ENCODE peak calls at places on chromosome 6, in nine cellular contexts. G is WERI-Rb-1; M is heart right ventricle; C is AG04450; B is lower lobe of right lung; A is CD8-positive, alpha-beta T cell; T is epithelial cell of esophagus; X is A549; H is dorsolateral prefrontal cortex. S is an unnamed sample.

GRCh38 chr6:148565931-148566663 is 180.7 kb upstream of the UST start:
- DNase-seq in G (no peak), M (no peak), C (peak), B (peak), A (no peak), T (peak), X (no peak), H (no peak), S (no peak)

GRCh38 chr6:56416247-56416646 is 168.9 kb upstream of the COL21A1 start:
- DNase-seq in G (no peak), M (no peak), C (no peak), B (no peak), A (no peak), T (no peak), X (no peak), H (no peak), S (no peak)

GRCh38 chr6:157099912-157100593 is 223.3 kb downstream of the TMEM242 start:
- DNase-seq in G (no peak), M (no peak), C (no peak), B (no peak), A (peak), T (no peak), X (no peak), H (no peak), S (no peak)

GRCh38 chr6:147382945-147383554 is 125.4 kb upstream of the SAMD5 start:
- DNase-seq in G (no peak), M (no peak), C (no peak), B (no peak), A (no peak), T (peak), X (peak), H (no peak), S (no peak)

GRCh38 chr6:9332241-9332640 is 896.9 kb upstream of the SLC35B3 start:
- DNase-seq in G (no peak), M (no peak), C (no peak), B (no peak), A (no peak), T (no peak), X (no peak), H (no peak), S (no peak)

GRCh38 chr6:127343753-127344659 is 597 bp upstream of the ECHDC1 start:
- DNase-seq in G (no peak), M (no peak), C (peak), B (no peak), A (no peak), T (peak), X (no peak), H (no peak), S (no peak)

GRCh38 chr6:8579372-8579771 is 144.0 kb upstream of the SLC35B3 start:
- DNase-seq in G (no peak), M (no peak), C (no peak), B (no peak), A (no peak), T (peak), X (no peak), H (no peak), S (no peak)

GRCh38 chr6:119129148-119129967 is 50.9 kb upstream of the FAM184A start:
- DNase-seq in G (no peak), M (no peak), C (peak), B (no peak), A (peak), T (peak), X (peak), H (no peak), S (no peak)

GRCh38 chr6:170020041-170020583 is 268.7 kb downstream of the ERMARD start:
- DNase-seq in G (no peak), M (no peak), C (no peak), B (no peak), A (no peak), T (no peak), X (no peak), H (no peak), S (no peak)

GRCh38 chr6:130503146-130503545 is 137.3 kb downstream of the TMEM200A start:
- DNase-seq in G (no peak), M (no peak), C (no peak), B (no peak), A (no peak), T (peak), X (no peak), H (no peak), S (no peak)

GRCh38 chr6:113856011-113856551 is 1.1 kb upstream of the MARCKS start:
- DNase-seq in G (peak), M (peak), C (no peak), B (no peak), A (no peak), T (peak), X (peak), H (peak), S (peak)

GRCh38 chr6:168518867-168519266 is 77.9 kb downstream of the SMOC2 start:
- DNase-seq in G (no peak), M (no peak), C (no peak), B (no peak), A (no peak), T (no peak), X (no peak), H (no peak), S (no peak)

GRCh38 chr6:47094351-47094925 is 52.3 kb upstream of the ADGRF1 start:
- DNase-seq in G (no peak), M (no peak), C (no peak), B (no peak), A (no peak), T (peak), X (no peak), H (no peak), S (no peak)

GRCh38 chr6:93584280-93584679 is 164.9 kb upstream of the EPHA7 start:
- DNase-seq in G (no peak), M (no peak), C (no peak), B (no peak), A (no peak), T (no peak), X (no peak), H (no peak), S (no peak)

GRCh38 chr6:138007014-138007472 is 100.2 kb downstream of the PERP start:
- DNase-seq in G (peak), M (no peak), C (no peak), B (no peak), A (peak), T (peak), X (peak), H (no peak), S (peak)

GRCh38 chr6:117050301-117050700 is 173.3 kb downstream of the RFX6 start:
- DNase-seq in G (no peak), M (no peak), C (no peak), B (no peak), A (no peak), T (no peak), X (no peak), H (no peak), S (no peak)

GRCh38 chr6:2505624-2506023 is 245.1 kb downstream of the MYLK4 start:
- DNase-seq in G (peak), M (no peak), C (no peak), B (no peak), A (no peak), T (no peak), X (no peak), H (no peak), S (peak)
- TF ChIP-seq CTCF in G (peak), M (no peak), C (peak), B (no peak), A (no peak), T (peak), X (no peak), H (no peak), S (peak)

GRCh38 chr6:44804546-44804945 is 417.0 kb downstream of the CDC5L start:
- DNase-seq in G (no peak), M (no peak), C (no peak), B (no peak), A (no peak), T (no peak), X (no peak), H (no peak), S (no peak)

GRCh38 chr6:44795326-44795725 is 407.8 kb downstream of the CDC5L start:
- DNase-seq in G (no peak), M (no peak), C (no peak), B (no peak), A (no peak), T (no peak), X (no peak), H (no peak), S (no peak)

GRCh38 chr6:44801188-44801587 is 413.7 kb downstream of the CDC5L start:
- DNase-seq in G (peak), M (no peak), C (no peak), B (no peak), A (no peak), T (no peak), X (no peak), H (no peak), S (no peak)

GRCh38 chr6:44804016-44804415 is 416.5 kb downstream of the CDC5L start:
- DNase-seq in G (no peak), M (no peak), C (no peak), B (no peak), A (no peak), T (no peak), X (no peak), H (no peak), S (no peak)

DNA sequence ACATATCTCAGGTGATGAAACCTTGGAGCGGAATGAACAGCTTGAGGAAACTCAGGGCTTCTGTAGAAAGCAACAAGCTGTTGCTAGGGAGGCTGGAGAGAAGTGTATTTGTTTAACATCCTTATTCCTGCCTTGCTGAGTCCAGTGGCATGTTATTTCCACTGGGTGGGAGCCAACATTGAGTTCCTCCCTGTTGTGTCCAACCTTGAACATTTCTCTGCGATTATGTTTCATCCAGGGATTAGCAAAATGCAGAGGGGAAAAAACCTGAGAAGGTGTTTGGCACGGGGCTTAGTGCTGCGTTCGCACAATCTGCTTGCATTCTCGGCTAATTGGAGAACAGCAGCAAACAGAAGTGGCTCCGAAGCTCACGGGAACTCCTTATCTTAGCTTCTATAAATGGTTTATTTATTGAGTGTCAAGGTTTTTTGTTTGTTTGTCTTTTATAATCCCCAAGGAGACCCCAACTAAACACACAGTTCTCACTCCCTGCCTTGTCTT is 412.7 kb downstream of the CDC5L start:
- DNase-seq in G (peak), M (no peak), C (no peak), B (no peak), A (no peak), T (peak), X (peak), H (no peak), S (no peak)
- TF ChIP-seq CTCF in G (peak), M (no peak), C (no peak), B (no peak), A (no peak), T (no peak), X (no peak), H (no peak), S (no peak)

DNA sequence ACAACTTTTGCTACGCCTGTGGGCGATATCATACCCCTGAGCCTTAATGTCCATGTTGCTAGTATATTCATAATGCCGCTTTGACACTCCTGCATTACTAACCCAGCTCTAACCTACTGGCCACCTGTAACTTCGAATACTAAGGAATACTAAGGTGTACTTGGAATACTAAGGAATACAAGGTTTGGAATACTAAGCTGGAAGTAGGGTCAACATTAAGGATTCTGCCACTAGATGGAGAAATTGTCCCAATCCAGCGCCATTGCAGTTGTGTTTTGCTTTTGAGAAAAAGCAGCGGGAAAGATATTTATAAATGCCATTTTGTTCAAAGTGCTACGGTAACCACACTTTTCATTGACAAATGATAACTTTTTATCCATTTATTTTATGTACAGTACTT is 10.7 kb downstream of the TBXT start:
- DNase-seq in G (no peak), M (no peak), C (no peak), B (no peak), A (no peak), T (no peak), X (peak), H (no peak), S (no peak)
- TF ChIP-seq CTCF in G (peak), M (peak), C (peak), B (peak), A (no peak), T (peak), X (peak), H (peak), S (peak)

GRCh38 chr6:89011436-89011835 is 48.0 kb upstream of the RNGTT start:
- DNase-seq in G (no peak), M (no peak), C (no peak), B (no peak), A (no peak), T (no peak), X (no peak), H (no peak), S (no peak)

GRCh38 chr6:89021629-89022028 is 58.2 kb upstream of the RNGTT start:
- DNase-seq in G (no peak), M (no peak), C (no peak), B (no peak), A (no peak), T (peak), X (no peak), H (no peak), S (no peak)

GRCh38 chr6:89013463-89013862 is 50.0 kb upstream of the RNGTT start:
- DNase-seq in G (no peak), M (no peak), C (no peak), B (no peak), A (no peak), T (no peak), X (no peak), H (no peak), S (no peak)

DNA sequence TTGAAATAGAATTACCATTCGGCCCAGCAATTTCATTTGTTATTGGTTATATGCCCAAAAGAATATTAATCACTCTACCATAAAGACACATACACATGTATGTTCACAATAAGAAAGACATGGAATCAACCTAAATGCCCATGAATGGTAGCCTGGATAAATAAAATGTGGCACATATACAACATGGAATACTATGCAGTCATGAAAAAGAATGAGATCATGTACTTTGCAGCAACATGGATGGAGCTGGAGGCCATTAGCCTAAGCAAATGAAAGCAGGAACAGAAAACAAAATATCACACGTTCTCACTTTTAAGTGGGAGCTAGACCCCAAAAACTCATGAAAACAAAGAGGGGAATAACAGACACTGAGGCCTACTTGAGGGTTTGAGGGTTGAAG is 52.6 kb upstream of the RNGTT start:
- DNase-seq in G (no peak), M (no peak), C (no peak), B (no peak), A (no peak), T (no peak), X (no peak), H (no peak), S (no peak)
- TF ChIP-seq CTCF in G (no peak), M (no peak), C (no peak), B (no peak), A (no peak), T (no peak), X (no peak), H (no peak), S (no peak)

GRCh38 chr6:1986454-1987243 is 258.8 kb downstream of the GMDS start:
- DNase-seq in G (no peak), M (no peak), C (no peak), B (no peak), A (no peak), T (no peak), X (no peak), H (no peak), S (peak)
- TF ChIP-seq CTCF in G (no peak), M (no peak), C (no peak), B (no peak), A (no peak), T (no peak), X (no peak), H (no peak), S (no peak)

DNA sequence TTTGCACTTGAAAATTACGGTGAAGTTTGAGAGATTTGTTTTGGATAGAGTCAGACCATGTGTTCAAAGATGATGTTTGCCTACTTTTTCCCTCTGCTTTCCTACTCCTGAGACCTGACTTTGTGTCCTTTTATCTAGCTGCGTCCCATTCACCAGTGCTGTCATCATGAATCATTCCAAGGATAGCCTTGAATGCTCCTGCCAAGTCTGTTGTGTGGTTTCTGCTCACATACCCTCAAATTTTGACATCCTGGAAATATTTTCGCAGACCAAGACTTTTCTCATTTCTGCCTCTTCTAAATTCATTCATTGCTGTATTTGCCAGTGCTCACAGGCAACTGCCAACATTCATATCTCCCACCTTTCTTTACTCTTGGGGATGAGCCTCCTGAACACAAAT is 175.9 kb upstream of the SCGN start:
- DNase-seq in G (no peak), M (no peak), C (no peak), B (no peak), A (no peak), T (peak), X (no peak), H (no peak), S (no peak)
- TF ChIP-seq CTCF in G (no peak), M (no peak), C (no peak), B (no peak), A (no peak), T (no peak), X (no peak), H (no peak), S (no peak)

DNA sequence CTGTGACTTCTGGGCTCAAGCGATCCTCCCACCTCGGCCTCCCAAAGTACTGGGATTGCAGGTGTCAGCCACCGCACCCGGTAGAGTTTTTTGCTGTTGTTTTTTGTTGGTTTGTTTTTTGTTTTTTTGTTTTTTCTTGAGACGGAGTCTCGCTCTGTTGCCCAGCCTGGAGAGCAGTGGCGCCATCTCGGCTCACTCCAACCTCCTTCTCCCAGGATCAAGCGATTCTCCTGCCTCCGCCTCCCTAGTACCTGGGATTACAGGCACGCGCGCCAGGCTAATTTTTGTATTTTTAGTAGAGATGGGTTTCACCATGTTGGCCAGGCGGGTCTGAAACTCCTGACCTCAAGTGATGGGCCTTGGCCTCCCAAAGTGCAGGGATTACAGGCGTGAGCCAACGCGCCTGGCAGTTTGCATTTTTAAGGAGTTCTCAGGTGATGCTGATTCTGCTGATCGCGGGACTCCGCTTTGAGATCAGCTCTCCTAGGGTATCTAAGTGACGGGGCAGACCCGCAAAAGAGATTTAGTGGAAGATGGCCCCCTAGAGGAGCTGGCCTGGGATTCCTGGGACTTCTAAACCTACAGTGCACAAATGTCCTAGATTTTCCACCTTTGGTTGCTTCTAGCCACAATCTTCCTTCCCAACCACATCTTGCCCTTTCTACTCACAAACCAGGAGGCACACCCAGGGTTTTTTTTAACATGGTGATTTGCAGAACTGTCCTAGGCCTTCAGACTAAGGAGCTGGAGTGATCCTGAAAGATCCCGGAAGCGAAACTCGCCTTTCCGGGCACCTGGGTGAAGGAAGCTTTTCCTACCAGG is 45.2 kb downstream of the DPPA5 start:
- DNase-seq in G (no peak), M (no peak), C (no peak), B (no peak), A (no peak), T (peak), X (peak), H (no peak), S (no peak)
- TF ChIP-seq CTCF in G (no peak), M (no peak), C (peak), B (no peak), A (no peak), T (peak), X (no peak), H (no peak), S (no peak)

S was measured in BE2C.